ENCODE peak calls at places on chromosomes 4 and X, in six cellular contexts. Z is H9, K is mesenchymal stem cell, G is H1, D is neuronal stem cell, I is trophoblast cell. N is an unnamed sample.

GRCh38 chr4:140152760-140153418 is 1.1 kb downstream of the MAML3 start:
- DNase-seq in Z (peak; percentile 50), K (peak; percentile 64), G (peak; percentile 75), D (peak; percentile 33), I (peak; percentile 57), N (peak; percentile 44)

GRCh38 chr4:82984459-82984858 is 26.2 kb downstream of the LIN54 start:
- DNase-seq in Z (no peak), K (peak; percentile 89), G (no peak), D (no peak), I (no peak), N (peak; percentile 69)

GRCh38 chrX:115679460-115679859 is 118.5 kb downstream of the PLS3 start:
- DNase-seq in Z (no peak), K (peak; percentile 25), G (no peak), D (no peak), I (no peak), N (peak; percentile 39)

GRCh38 chr4:122663814-122664610 is 43.1 kb upstream of the IL21 start:
- DNase-seq in Z (no peak), K (no peak), G (no peak), D (no peak), I (no peak), N (peak; percentile 49)

GRCh38 chr4:47577779-47578553 is 92.9 kb downstream of the ATP10D start:
- DNase-seq in Z (no peak), K (peak; percentile 34), G (no peak), D (no peak), I (no peak), N (peak; percentile 17)

GRCh38 chr4:147076179-147076578 is 130.5 kb upstream of the TTC29 start:
- DNase-seq in Z (no peak), K (no peak), G (no peak), D (no peak), I (no peak), N (no peak)

GRCh38 chr4:75722417-75722816 is 2.0 kb upstream of the USO1 start:
- DNase-seq in Z (no peak), K (no peak), G (no peak), D (no peak), I (no peak), N (no peak)

GRCh38 chr4:153211986-153212720 is 7.9 kb downstream of the TRIM2 start:
- DNase-seq in Z (no peak), K (peak; percentile 85), G (no peak), D (no peak), I (no peak), N (peak; percentile 77)

GRCh38 chrX:107766470-107767140 is 9.0 kb downstream of the TSC22D3 start:
- DNase-seq in Z (no peak), K (peak; percentile 38), G (no peak), D (no peak), I (no peak), N (peak; percentile 21)

GRCh38 chr4:152999376-153000067 is 63.4 kb downstream of the FHDC1 start:
- DNase-seq in Z (no peak), K (no peak), G (no peak), D (no peak), I (no peak), N (no peak)

GRCh38 chr4:155889036-155889793 is 14.3 kb upstream of the TDO2 start:
- DNase-seq in Z (no peak), K (peak; percentile 94), G (no peak), D (no peak), I (no peak), N (peak; percentile 89)

DNA sequence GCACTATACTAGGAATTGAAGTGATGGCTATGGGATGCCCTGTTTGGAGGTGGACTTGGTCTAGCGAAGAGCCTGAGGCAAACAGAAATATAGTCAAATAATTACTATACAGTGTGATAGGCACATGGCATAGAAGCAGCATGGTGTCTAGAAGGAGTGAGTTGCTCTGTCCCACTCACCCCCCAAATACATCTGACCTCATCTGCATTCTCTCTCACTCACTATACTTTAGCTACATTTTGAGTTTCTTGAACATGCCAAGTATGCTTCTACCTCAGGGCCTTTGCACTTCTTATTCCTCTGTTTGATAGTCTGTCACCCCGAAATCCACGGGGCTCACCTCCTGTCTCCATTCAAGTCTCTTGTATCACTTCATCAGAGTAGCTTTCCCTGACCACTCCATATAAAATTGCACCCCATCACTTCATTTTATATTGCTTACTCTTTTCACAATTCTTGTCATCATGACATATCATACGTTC is 2.6 kb upstream of the FIP1L1 start:
- DNase-seq in Z (no peak), K (no peak), G (no peak), D (no peak), I (no peak), N (no peak)
- H4K91ac ChIP-seq in Z (no peak overlapping the region), K (no peak overlapping the region), G (no peak overlapping the region), D (no peak overlapping the region), I (peak overlapping the region; percentile 62), N (no peak overlapping the region)

GRCh38 chrX:129783176-129783776 is 3.5 kb downstream of the SASH3 start:
- DNase-seq in Z (no peak), K (no peak), G (no peak), D (no peak), I (no peak), N (no peak)

GRCh38 chrX:129782015-129782495 is 2.3 kb downstream of the SASH3 start:
- DNase-seq in Z (no peak), K (no peak), G (no peak), D (no peak), I (no peak), N (no peak)

GRCh38 chrX:129781134-129782014 is 1.6 kb downstream of the SASH3 start:
- DNase-seq in Z (no peak), K (no peak), G (no peak), D (no peak), I (no peak), N (no peak)

GRCh38 chrX:129780441-129781105 is 824 bp downstream of the SASH3 start:
- DNase-seq in Z (no peak), K (no peak), G (no peak), D (no peak), I (no peak), N (no peak)

GRCh38 chrX:129782706-129783105 is 3.0 kb downstream of the SASH3 start:
- DNase-seq in Z (no peak), K (no peak), G (no peak), D (no peak), I (no peak), N (no peak)
- H4K91ac ChIP-seq in Z (no peak overlapping the region), K (no peak overlapping the region), G (no peak overlapping the region), D (no peak overlapping the region), I (no peak overlapping the region), N (no peak overlapping the region)

DNA sequence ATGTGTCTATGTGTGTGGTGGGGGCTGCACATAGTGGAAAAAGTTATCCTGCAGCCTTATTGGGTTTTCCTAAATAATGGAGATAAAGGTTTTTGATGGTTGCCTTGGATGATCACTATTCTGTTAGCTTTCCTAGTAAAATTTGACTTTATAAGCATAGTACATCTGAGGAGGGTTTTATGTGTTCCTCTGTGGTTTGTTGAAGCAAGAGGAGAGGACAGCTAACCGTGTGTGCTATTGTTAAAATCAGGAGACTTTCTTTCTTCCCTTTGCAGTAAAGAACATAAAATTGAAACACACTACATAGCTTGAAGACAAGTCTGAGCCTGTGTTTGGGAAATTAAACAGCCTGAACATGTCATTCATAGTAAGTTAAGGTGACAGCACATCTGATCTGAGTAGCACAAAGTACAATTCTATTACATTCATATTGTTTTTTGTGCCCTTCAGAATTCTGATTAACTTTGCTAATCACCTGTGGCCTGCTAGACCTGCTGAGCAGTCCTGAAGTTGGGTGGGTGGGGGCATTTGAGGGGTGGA is 36.8 kb downstream of the C4orf51 start:
- DNase-seq in Z (no peak), K (no peak), G (no peak), D (no peak), I (no peak), N (no peak)
- H4K91ac ChIP-seq in Z (no peak overlapping the region), K (no peak overlapping the region), G (no peak overlapping the region), D (no peak overlapping the region), I (no peak overlapping the region), N (no peak overlapping the region)

GRCh38 chr4:104418313-104418712 is 76.4 kb downstream of the CXXC4 start:
- DNase-seq in Z (no peak), K (no peak), G (no peak), D (no peak), I (no peak), N (no peak)
- H4K91ac ChIP-seq in Z (no peak overlapping the region), K (no peak overlapping the region), G (no peak overlapping the region), D (no peak overlapping the region), I (no peak overlapping the region), N (no peak overlapping the region)

GRCh38 chr4:127687580-127687979 is 42.6 kb upstream of the SLC25A31 start:
- DNase-seq in Z (no peak), K (no peak), G (no peak), D (no peak), I (no peak), N (no peak)
- H4K91ac ChIP-seq in Z (no peak overlapping the region), K (no peak overlapping the region), G (no peak overlapping the region), D (no peak overlapping the region), I (no peak overlapping the region), N (no peak overlapping the region)